ENCODE peak calls at places on chromosomes 1 and 21, in nine cellular contexts. P, F, N, C, X, Z, R, I and K are unnamed samples.

GRCh38 chr21:44527983-44528633 is 11.9 kb downstream of the KRTAP10-1 start:
- DNase-seq in P (no peak), F (no peak), N (peak), C (no peak), X (no peak), Z (no peak), R (peak), I (no peak), K (no peak)

GRCh38 chr1:113792471-113792870 is 19.8 kb downstream of the RSBN1 start:
- DNase-seq in P (no peak), F (no peak), N (no peak), C (no peak), X (no peak), Z (no peak), R (no peak), I (no peak), K (no peak)

GRCh38 chr1:17550684-17551584 is 11.4 kb downstream of the ARHGEF10L start:
- DNase-seq in P (no peak), F (no peak), N (no peak), C (no peak), X (no peak), Z (no peak), R (no peak), I (no peak), K (no peak)

GRCh38 chr1:179047637-179048002 is 21.9 kb downstream of the FAM20B start:
- DNase-seq in P (no peak), F (no peak), N (no peak), C (no peak), X (no peak), Z (no peak), R (no peak), I (no peak), K (no peak)

GRCh38 chr21:41958886-41959563 is 5.2 kb upstream of the C2CD2 start:
- DNase-seq in P (no peak), F (no peak), N (no peak), C (no peak), X (no peak), Z (no peak), R (no peak), I (no peak), K (no peak)

GRCh38 chr1:183932412-183932811 is 105.1 kb downstream of the COLGALT2 start:
- DNase-seq in P (peak), F (peak), N (peak), C (peak), X (no peak), Z (no peak), R (peak), I (no peak), K (peak)

GRCh38 chr1:180042994-180043622 is 88.5 kb downstream of the CEP350 start:
- DNase-seq in P (peak), F (no peak), N (no peak), C (peak), X (no peak), Z (no peak), R (no peak), I (no peak), K (peak)

GRCh38 chr21:26961704-26962103 is 5.2 kb downstream of the ADAMTS5 start:
- DNase-seq in P (no peak), F (no peak), N (no peak), C (no peak), X (no peak), Z (no peak), R (no peak), I (no peak), K (no peak)

GRCh38 chr1:26468911-26469310 is 3.3 kb upstream of the HMGN2 start:
- DNase-seq in P (no peak), F (no peak), N (peak), C (no peak), X (no peak), Z (no peak), R (no peak), I (no peak), K (no peak)

GRCh38 chr1:19157653-19158052 is 52.4 kb downstream of the UBR4 start:
- DNase-seq in P (no peak), F (no peak), N (no peak), C (no peak), X (no peak), Z (no peak), R (no peak), I (no peak), K (no peak)

GRCh38 chr21:34126269-34126668 is 52.9 kb downstream of the MRPS6 start:
- DNase-seq in P (no peak), F (no peak), N (peak), C (peak), X (peak), Z (no peak), R (no peak), I (no peak), K (no peak)

GRCh38 chr21:41460578-41461527 is 34.8 kb downstream of the MX1 start:
- DNase-seq in P (peak), F (no peak), N (peak), C (peak), X (peak), Z (no peak), R (peak), I (no peak), K (peak)

GRCh38 chr1:12678820-12679219 is 34.9 kb downstream of the AADACL4 start:
- DNase-seq in P (no peak), F (no peak), N (no peak), C (no peak), X (no peak), Z (no peak), R (no peak), I (no peak), K (no peak)

GRCh38 chr1:221334082-221334481 is 407.8 kb downstream of the DUSP10 start:
- DNase-seq in P (no peak), F (no peak), N (no peak), C (peak), X (no peak), Z (no peak), R (no peak), I (no peak), K (peak)

GRCh38 chr1:180234369-180235076 is 4.5 kb downstream of the LHX4 start:
- DNase-seq in P (no peak), F (no peak), N (no peak), C (no peak), X (no peak), Z (no peak), R (no peak), I (no peak), K (no peak)

DNA sequence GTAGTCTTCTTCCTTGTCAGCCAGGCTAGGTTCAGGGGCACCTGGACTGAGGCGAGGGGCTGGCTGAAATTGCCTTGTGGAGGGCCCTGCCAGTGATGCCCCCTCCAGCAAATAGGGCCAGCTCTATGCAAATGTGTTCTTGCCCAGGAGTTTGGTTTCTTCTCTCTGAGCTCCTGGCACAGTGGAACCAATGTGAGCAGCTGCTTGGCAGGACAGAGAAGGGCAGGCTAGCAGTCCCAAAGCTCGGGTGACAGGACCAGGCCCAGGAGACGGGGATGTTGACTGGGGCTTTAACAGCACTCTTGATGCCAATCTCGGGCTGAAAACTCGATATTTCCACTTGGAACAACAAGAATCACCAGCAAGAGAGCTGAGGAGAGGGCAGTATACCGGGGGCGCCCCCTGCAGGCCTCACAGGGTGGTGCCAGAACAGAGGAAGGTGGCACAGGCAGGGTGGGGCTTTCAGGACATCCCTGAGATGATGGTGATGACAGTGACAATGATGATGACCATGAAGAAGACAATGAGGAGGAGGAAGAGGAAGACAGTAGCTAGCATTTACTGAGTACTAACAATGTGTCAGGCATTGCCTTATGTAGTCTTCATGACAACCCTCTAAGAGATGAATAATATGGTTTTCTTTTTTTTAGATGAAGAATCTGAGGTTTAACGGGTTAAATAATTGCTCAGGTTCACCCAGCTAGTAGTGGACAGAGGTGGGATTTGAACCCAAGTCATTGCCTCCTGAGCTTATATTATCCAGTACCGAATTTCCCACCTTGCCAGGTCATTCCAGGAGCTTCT is 2.7 kb upstream of the KCNJ9 start:
- DNase-seq in P (no peak), F (no peak), N (peak), C (peak), X (no peak), Z (no peak), R (no peak), I (no peak), K (peak)
- TF ChIP-seq CTCF in P (peak), F (peak), N (peak), C (peak), X (peak), Z (peak), R (peak), I (peak), K (peak)

DNA sequence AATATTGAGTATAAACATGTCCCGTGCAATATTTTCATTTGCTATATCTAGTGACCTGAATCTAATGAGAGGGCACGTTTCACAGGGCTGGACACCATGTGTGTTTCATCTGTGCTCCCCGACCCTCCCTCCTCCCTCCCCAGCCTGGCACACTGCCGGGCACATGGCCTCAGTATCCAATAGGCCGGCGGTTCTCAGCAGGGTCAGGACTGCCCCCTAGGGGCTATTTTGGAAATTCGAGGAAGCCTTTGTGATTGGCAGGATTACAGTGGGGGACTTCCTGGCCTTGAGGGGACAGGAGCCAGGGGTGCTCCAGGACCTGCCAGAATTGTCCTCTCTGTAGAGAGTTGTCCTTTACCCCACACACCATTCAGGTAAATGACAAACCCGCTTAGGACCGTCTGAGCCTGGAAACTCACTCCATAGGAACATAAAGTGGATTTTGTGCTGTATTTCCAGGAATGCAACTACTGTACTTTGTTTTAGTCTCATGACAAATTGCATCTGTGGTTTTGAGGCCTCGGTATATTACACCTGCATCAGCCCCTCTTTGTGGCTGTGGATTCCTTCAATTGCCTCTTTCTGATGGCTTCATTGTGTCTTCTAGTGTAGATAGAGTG is 109.5 kb upstream of the SIM2 start:
- DNase-seq in P (peak), F (no peak), N (no peak), C (peak), X (peak), Z (no peak), R (no peak), I (no peak), K (peak)
- TF ChIP-seq CTCF in P (peak), F (peak), N (peak), C (peak), X (peak), Z (peak), R (peak), I (no peak), K (peak)

DNA sequence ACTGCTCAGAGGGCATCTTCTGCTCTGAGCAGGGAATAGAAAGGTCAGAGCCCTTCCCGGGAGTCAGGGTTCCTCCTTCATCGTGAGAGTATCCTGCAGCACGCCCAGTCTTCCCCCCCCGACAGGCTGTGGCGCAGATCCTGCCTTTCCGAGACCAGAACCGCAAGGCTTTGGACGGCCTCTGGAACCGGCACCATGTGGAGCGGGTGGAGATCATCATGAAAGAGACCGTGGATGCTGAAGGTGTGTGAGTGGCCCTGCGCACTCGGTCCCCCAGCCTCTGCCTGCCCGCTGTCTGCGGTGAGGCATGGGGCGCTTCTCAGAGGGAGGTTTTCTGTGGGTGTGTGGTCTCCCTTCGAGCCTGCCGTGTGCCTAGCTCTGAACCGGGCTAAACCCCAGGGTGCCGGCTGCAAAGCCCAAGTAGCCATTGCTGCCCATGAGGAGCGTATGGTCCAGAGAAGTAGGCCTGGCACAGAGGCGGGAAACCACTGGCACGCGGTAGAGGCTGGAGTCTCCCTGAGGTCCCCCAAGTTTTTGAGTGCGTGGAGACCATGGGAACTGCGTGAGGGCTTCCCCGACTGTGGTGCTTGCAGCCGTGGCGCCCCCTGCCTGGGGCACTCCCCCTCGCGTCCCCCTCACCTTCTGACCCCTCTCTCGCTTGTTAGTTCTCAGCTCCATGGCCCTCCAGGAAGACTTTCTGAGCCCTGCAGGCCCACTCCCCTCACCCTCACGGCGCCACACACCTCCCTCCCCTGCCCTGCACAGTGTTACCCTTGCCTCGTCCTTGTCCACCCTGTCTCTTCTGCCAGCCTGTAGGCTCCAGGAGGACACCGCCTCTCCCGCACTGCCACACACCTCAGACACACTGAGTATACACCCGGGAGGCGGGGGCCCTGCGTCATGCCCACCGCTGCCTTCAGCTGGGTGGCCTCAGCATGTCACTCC is 12.5 kb downstream of the H6PD start:
- DNase-seq in P (no peak), F (no peak), N (no peak), C (no peak), X (no peak), Z (no peak), R (no peak), I (no peak), K (no peak)
- TF ChIP-seq CTCF in P (no peak), F (no peak), N (no peak), C (no peak), X (peak), Z (no peak), R (no peak), I (no peak), K (no peak)

GRCh38 chr1:33425900-33426299 is 5.0 kb downstream of the PHC2 start:
- DNase-seq in P (no peak), F (no peak), N (no peak), C (no peak), X (no peak), Z (no peak), R (no peak), I (no peak), K (no peak)

GRCh38 chr1:33418811-33419210 is 12.1 kb downstream of the PHC2 start:
- DNase-seq in P (no peak), F (no peak), N (no peak), C (no peak), X (no peak), Z (no peak), R (no peak), I (no peak), K (no peak)

GRCh38 chr1:33424205-33424604 is 6.7 kb downstream of the PHC2 start:
- DNase-seq in P (no peak), F (no peak), N (no peak), C (peak), X (no peak), Z (no peak), R (no peak), I (no peak), K (peak)

GRCh38 chr1:33424610-33425009 is 6.3 kb downstream of the PHC2 start:
- DNase-seq in P (no peak), F (no peak), N (no peak), C (peak), X (no peak), Z (no peak), R (no peak), I (no peak), K (no peak)

GRCh38 chr1:33420870-33421775 is 9.8 kb downstream of the PHC2 start:
- DNase-seq in P (no peak), F (no peak), N (no peak), C (peak), X (no peak), Z (no peak), R (no peak), I (no peak), K (peak)
- TF ChIP-seq CTCF in P (no peak), F (no peak), N (no peak), C (no peak), X (no peak), Z (no peak), R (no peak), I (no peak), K (no peak)

GRCh38 chr1:15937706-15938168 is 38.2 kb downstream of the ZBTB17 start:
- DNase-seq in P (no peak), F (no peak), N (no peak), C (no peak), X (no peak), Z (no peak), R (no peak), I (no peak), K (peak)
- TF ChIP-seq CTCF in P (no peak), F (peak), N (peak), C (no peak), X (peak), Z (no peak), R (no peak), I (no peak), K (peak)

GRCh38 chr1:226987179-226987536 is 47.1 kb downstream of the COQ8A start:
- DNase-seq in P (no peak), F (no peak), N (no peak), C (no peak), X (no peak), Z (no peak), R (no peak), I (no peak), K (no peak)
- TF ChIP-seq CTCF in P (no peak), F (no peak), N (no peak), C (no peak), X (no peak), Z (no peak), R (no peak), I (no peak), K (no peak)

GRCh38 chr21:29117372-29117955 is 13.0 kb upstream of the MAP3K7CL start:
- DNase-seq in P (no peak), F (no peak), N (no peak), C (no peak), X (no peak), Z (no peak), R (no peak), I (no peak), K (no peak)
- TF ChIP-seq CTCF in P (no peak), F (no peak), N (no peak), C (no peak), X (no peak), Z (no peak), R (no peak), I (no peak), K (no peak)

GRCh38 chr1:214002060-214002459 is 14.3 kb downstream of the PROX1 start:
- DNase-seq in P (no peak), F (no peak), N (no peak), C (no peak), X (no peak), Z (no peak), R (no peak), I (no peak), K (no peak)

GRCh38 chr1:213997031-213997771 is 9.4 kb downstream of the PROX1 start:
- DNase-seq in P (no peak), F (no peak), N (no peak), C (no peak), X (no peak), Z (no peak), R (no peak), I (no peak), K (no peak)

GRCh38 chr1:213997772-213998107 is 10.0 kb downstream of the PROX1 start:
- DNase-seq in P (no peak), F (no peak), N (no peak), C (no peak), X (no peak), Z (no peak), R (no peak), I (no peak), K (no peak)

GRCh38 chr1:214002472-214002871 is 14.7 kb downstream of the PROX1 start:
- DNase-seq in P (no peak), F (no peak), N (no peak), C (peak), X (peak), Z (no peak), R (no peak), I (no peak), K (peak)

GRCh38 chr1:213999732-214000131 is 12.0 kb downstream of the PROX1 start:
- DNase-seq in P (no peak), F (no peak), N (no peak), C (no peak), X (no peak), Z (no peak), R (no peak), I (no peak), K (no peak)
- TF ChIP-seq CTCF in P (no peak), F (no peak), N (no peak), C (no peak), X (no peak), Z (no peak), R (no peak), I (no peak), K (no peak)

DNA sequence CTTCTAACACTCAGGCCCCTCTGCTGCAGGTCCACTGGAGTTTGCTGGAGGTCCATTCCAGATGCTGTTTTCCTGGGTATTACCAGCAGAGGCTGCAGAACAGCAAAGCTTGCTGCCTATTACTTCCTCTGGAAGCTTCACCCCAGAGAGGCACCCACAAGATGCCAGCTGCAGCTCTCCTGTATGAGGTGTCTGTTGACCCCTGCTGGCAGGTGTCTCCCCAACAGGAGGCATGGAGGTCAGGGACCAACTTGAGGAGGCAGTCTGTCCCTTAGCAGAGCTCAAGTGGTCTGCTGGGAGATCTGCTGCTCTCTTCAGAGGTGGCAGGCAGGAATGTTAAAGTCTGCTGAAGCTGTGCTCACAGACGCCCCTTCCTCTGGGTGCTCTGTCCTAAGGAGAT is 204.8 kb downstream of the FCRL5 start:
- DNase-seq in P (no peak), F (no peak), N (no peak), C (no peak), X (no peak), Z (no peak), R (no peak), I (no peak), K (no peak)
- TF ChIP-seq CTCF in P (no peak), F (no peak), N (no peak), C (no peak), X (no peak), Z (no peak), R (no peak), I (no peak), K (no peak)

DNA sequence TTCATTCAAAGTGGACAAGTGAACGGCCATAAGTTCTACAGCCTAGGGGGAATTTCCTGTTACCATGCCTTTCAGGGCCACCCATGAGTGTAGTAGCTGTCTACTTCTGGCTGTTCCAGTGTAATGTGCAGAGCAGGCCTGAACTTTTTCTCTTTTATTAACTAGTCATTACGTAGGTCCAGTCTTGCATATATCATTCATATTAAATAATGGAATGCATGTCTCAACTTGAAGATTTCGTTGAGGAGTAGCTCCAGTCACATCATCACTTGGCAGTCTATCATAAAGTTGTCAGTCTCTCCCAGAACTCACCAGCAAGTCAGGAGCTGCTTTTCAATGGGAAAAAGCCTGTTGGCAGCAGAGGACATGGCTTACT is 12.0 kb upstream of the GIPC2 start:
- DNase-seq in P (no peak), F (no peak), N (no peak), C (no peak), X (no peak), Z (no peak), R (no peak), I (no peak), K (no peak)
- TF ChIP-seq CTCF in P (no peak), F (no peak), N (no peak), C (no peak), X (no peak), Z (no peak), R (no peak), I (no peak), K (no peak)